ENCODE peak calls at places on chromosomes 12 and 14, in six cellular contexts. F, X, N, W, M and V are unnamed samples. For H3K9me2, the result is how much of the 10 kb centered on the place peaks cover.

GRCh38 chr12:121804417-121805111 is 755 bp downstream of the SETD1B start:
- DNase-seq in F (peak), X (peak), N (no peak), W (peak), M (no peak), V (no peak)

GRCh38 chr12:112828534-112828933 is 37.0 kb downstream of the RPH3A start:
- DNase-seq in F (no peak), X (no peak), N (no peak), W (no peak), M (no peak), V (no peak)

GRCh38 chr14:81868172-81868571 is 334.5 kb upstream of the SEL1L start:
- DNase-seq in F (no peak), X (no peak), N (no peak), W (no peak), M (no peak), V (peak)

GRCh38 chr14:69637503-69638030 is 26.2 kb downstream of the SUSD6 start:
- DNase-seq in F (no peak), X (no peak), N (no peak), W (peak), M (no peak), V (no peak)

GRCh38 chr12:124617615-124618014 is 50.2 kb upstream of the NCOR2 start:
- DNase-seq in F (no peak), X (no peak), N (no peak), W (no peak), M (no peak), V (no peak)

GRCh38 chr12:24901975-24902461 is 46.9 kb downstream of the BCAT1 start:
- DNase-seq in F (no peak), X (no peak), N (no peak), W (no peak), M (no peak), V (peak)

GRCh38 chr12:65830305-65830704 is 6.0 kb downstream of the HMGA2 start:
- DNase-seq in F (no peak), X (peak), N (no peak), W (no peak), M (no peak), V (no peak)

GRCh38 chr12:16389594-16389993 is 42.1 kb downstream of the MGST1 start:
- DNase-seq in F (peak), X (peak), N (no peak), W (peak), M (no peak), V (no peak)

GRCh38 chr14:88955470-88955869 is 131.0 kb downstream of the TTC8 start:
- DNase-seq in F (no peak), X (no peak), N (no peak), W (no peak), M (no peak), V (no peak)

GRCh38 chr12:64256166-64256800 is 34.2 kb upstream of the KICS2 start:
- DNase-seq in F (peak), X (peak), N (peak), W (peak), M (peak), V (peak)

GRCh38 chr12:76040461-76040860 is 8.9 kb upstream of the PHLDA1 start:
- DNase-seq in F (no peak), X (no peak), N (no peak), W (no peak), M (no peak), V (no peak)
- TF ChIP-seq EZH2 in F (no peak), X (no peak), N (no peak), W (no peak), M (no peak), V (no peak)

GRCh38 chr12:52207106-52207505 is 15.3 kb upstream of the KRT80 start:
- DNase-seq in F (no peak), X (no peak), N (no peak), W (no peak), M (no peak), V (no peak)
- TF ChIP-seq EZH2phosphoT487 in F (no peak), X (no peak), N (no peak), W (no peak), M (no peak), V (no peak)

DNA sequence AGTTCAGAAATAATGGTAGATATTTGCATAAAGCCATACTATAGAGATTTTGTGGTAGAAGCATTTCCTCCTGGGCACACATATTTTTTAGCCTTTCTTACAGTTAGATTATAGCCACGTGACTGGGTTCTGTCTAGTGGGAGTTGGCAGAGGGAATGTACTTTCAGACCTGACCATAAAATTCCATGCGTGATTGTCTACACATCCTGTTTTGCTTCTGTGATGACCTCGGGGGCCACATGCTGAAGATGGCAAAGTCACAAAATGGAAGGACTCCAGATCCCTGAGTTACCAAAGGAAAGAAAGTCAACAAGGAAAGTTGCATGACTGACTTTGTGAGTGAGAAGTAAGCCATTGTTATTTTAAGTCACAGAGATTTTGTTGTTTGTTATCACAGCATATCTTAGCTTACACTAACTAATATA is 14.6 kb upstream of the MIA2 start:
- DNase-seq in F (peak), X (peak), N (peak), W (no peak), M (peak), V (no peak)
- H3K9me2 ChIP-seq in F (under half), X (under half), N (under half), W (under half), M (under half), V (under half)

GRCh38 chr12:4909734-4910501 is at the start of gene KCNA1:
- DNase-seq in F (peak), X (no peak), N (no peak), W (peak), M (no peak), V (peak)
- TF ChIP-seq EZH2 in F (peak), X (peak), N (no peak), W (peak), M (no peak), V (peak)

GRCh38 chr14:99747582-99748330 is 45.5 kb upstream of the EML1 start:
- DNase-seq in F (no peak), X (no peak), N (no peak), W (no peak), M (no peak), V (no peak)

GRCh38 chr14:99747167-99747566 is 46.0 kb upstream of the EML1 start:
- DNase-seq in F (no peak), X (no peak), N (no peak), W (no peak), M (no peak), V (no peak)

GRCh38 chr14:99744873-99745224 is 48.4 kb upstream of the EML1 start:
- DNase-seq in F (peak), X (no peak), N (no peak), W (no peak), M (no peak), V (no peak)

GRCh38 chr14:99744199-99744872 is 48.9 kb upstream of the EML1 start:
- DNase-seq in F (peak), X (no peak), N (no peak), W (no peak), M (no peak), V (peak)

DNA sequence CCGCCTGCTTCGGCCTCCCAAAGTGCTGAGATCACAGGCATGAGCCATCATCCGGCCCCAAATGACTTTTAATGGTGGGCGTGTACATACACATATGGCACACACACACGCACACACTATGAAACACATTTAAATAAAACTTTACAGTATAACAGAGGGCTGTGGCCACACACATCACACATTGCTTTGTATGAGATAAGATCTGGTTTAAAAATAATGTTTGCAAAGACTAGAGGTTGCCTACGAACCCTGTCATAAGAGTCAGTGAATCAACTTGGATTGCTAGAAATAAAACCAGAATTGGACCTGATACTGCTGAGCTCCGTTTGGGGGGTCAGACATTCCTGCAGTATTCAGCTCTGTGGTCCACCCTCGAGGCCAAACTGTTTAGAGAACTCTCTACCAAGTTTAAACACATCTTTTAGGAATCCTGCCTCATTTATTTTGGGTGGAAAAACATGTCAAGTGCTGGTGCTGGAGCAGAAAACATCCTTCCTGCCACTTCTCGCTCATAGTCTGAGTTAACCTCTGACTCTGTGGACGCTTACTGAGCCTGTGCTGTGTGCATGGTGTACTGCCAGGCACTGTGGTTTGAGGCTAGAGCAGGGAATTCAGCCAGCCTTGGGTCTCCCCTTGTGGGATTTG is 47.8 kb upstream of the EML1 start:
- DNase-seq in F (peak), X (no peak), N (no peak), W (no peak), M (no peak), V (no peak)
- TF ChIP-seq EZH2phosphoT487 in F (no peak), X (no peak), N (no peak), W (no peak), M (no peak), V (no peak)

GRCh38 chr12:114976959-114977358 is 293.0 kb upstream of the TBX3 start:
- DNase-seq in F (peak), X (peak), N (no peak), W (no peak), M (no peak), V (no peak)
- H3K9me2 ChIP-seq in F (under half), X (under half), N (under half), W (under half), M (under half), V (under half)

GRCh38 chr12:109714141-109714912 is 702 bp downstream of the FAM222A start:
- DNase-seq in F (peak), X (peak), N (peak), W (peak), M (no peak), V (peak)
- TF ChIP-seq EZH2 in F (no peak), X (no peak), N (no peak), W (no peak), M (no peak), V (peak)

GRCh38 chr14:96808619-96809405 is 11.6 kb downstream of the VRK1 start:
- DNase-seq in F (no peak), X (no peak), N (no peak), W (no peak), M (no peak), V (no peak)

GRCh38 chr14:96804821-96805374 is 7.7 kb downstream of the VRK1 start:
- DNase-seq in F (no peak), X (no peak), N (no peak), W (no peak), M (no peak), V (no peak)

GRCh38 chr14:96803958-96804357 is 6.8 kb downstream of the VRK1 start:
- DNase-seq in F (no peak), X (no peak), N (no peak), W (no peak), M (no peak), V (no peak)

GRCh38 chr14:96806836-96807235 is 9.7 kb downstream of the VRK1 start:
- DNase-seq in F (no peak), X (no peak), N (no peak), W (peak), M (no peak), V (no peak)

DNA sequence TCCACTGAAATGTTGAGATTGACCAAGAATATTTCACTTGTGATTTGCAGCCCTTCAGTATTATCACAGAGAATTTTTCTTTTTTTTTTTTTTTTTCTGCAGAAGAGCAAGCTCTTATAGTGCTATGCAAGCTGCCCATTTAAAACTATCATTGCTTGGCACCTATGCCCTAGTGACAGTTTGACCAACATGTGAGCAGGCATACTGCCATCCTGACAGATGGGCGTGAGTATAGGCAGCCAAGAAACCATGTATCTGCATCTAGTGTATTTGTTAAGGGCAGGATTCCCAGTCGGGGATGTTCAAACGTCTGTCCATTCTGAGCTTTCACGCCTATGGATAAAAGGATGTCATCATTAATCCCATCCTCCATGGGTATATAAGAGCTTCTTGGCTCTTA is 8.7 kb downstream of the VRK1 start:
- DNase-seq in F (no peak), X (peak), N (no peak), W (no peak), M (no peak), V (no peak)
- TF ChIP-seq EZH2phosphoT487 in F (no peak), X (no peak), N (no peak), W (no peak), M (no peak), V (no peak)